ENCODE peak calls at places on chromosomes 5 and 9, in five cellular contexts. I is left lung, Z is cardiac muscle cell, S is AG09319, C is Caco-2. G is an unnamed sample.

GRCh38 chr5:75113354-75113753 is 61.0 kb upstream of the GCNT4 start:
- DNase-seq in S (no peak), I (no peak), Z (no peak), C (no peak), G (no peak)

GRCh38 chr5:173925449-173926071 is 37.4 kb downstream of the CPEB4 start:
- DNase-seq in S (peak), Z (peak), I (peak), C (no peak), G (no peak)

GRCh38 chr5:133265720-133266575 is 214.1 kb downstream of the HSPA4 start:
- DNase-seq in I (no peak), S (no peak), C (no peak), Z (no peak), G (no peak)

GRCh38 chr9:116055536-116055935 is 98.1 kb upstream of the PAPPA start:
- DNase-seq in C (no peak), I (no peak), S (no peak), Z (no peak), G (no peak)

GRCh38 chr5:42547894-42548293 is 124.7 kb downstream of the GHR start:
- DNase-seq in C (no peak), I (no peak), Z (no peak), S (no peak), G (no peak)

GRCh38 chr9:6944093-6944551 is 186.3 kb downstream of the KDM4C start:
- DNase-seq in Z (no peak), I (no peak), S (no peak), C (no peak), G (no peak)

GRCh38 chr9:89448821-89449220 is 49.1 kb downstream of the SEMA4D start:
- DNase-seq in I (no peak), C (no peak), Z (no peak), S (no peak), G (no peak)

GRCh38 chr9:91341258-91341746 is 20.4 kb downstream of the AUH start:
- DNase-seq in Z (no peak), C (no peak), S (no peak), I (no peak), G (no peak)

GRCh38 chr5:17727212-17727611 is 93.0 kb downstream of the TAF11L14 start:
- DNase-seq in I (no peak), Z (no peak), S (no peak), C (no peak), G (no peak)

GRCh38 chr9:84856181-84856632 is 186.7 kb downstream of the NTRK2 start:
- DNase-seq in Z (no peak), S (peak), I (no peak), C (no peak), G (no peak)

GRCh38 chr9:34862043-34862442 is 96.0 kb upstream of the PHF24 start:
- DNase-seq in S (no peak), I (no peak), C (no peak), Z (no peak), G (no peak)

GRCh38 chr5:179858241-179858585 is 404 bp downstream of the MRNIP start:
- DNase-seq in C (no peak), I (peak), Z (peak), S (no peak), G (peak)

GRCh38 chr9:129551393-129551973 is 69.4 kb downstream of the C9orf50 start:
- DNase-seq in S (no peak), I (no peak), Z (no peak), C (no peak), G (no peak)

GRCh38 chr5:56862909-56863308 is 46.5 kb upstream of the SETD9 start:
- DNase-seq in I (no peak), S (no peak), C (no peak), Z (no peak), G (no peak)

GRCh38 chr5:121974261-121974660 is 12.5 kb downstream of the SRFBP1 start:
- DNase-seq in I (no peak), S (no peak), C (no peak), Z (no peak), G (no peak)

GRCh38 chr9:73173526-73174411 is 22.1 kb downstream of the ANXA1 start:
- DNase-seq in I (no peak), C (no peak), Z (no peak), S (no peak), G (no peak)

GRCh38 chr5:171675511-171675910 is 110.1 kb upstream of the SMIM23 start:
- DNase-seq in I (no peak), S (no peak), Z (no peak), C (no peak), G (no peak)

GRCh38 chr5:32076699-32077695 is 97.1 kb downstream of the GOLPH3 start:
- DNase-seq in Z (peak), I (no peak), S (no peak), C (no peak), G (no peak)

GRCh38 chr9:136084191-136084944 is 10.7 kb downstream of the NACC2 start:
- DNase-seq in Z (no peak), S (no peak), I (peak), C (no peak), G (no peak)

GRCh38 chr5:7405277-7405676 is 9.3 kb downstream of the ADCY2 start:
- DNase-seq in S (no peak), Z (no peak), I (no peak), C (no peak), G (no peak)

GRCh38 chr5:59071755-59072549 is 489.1 kb downstream of the RAB3C start:
- DNase-seq in C (no peak), I (no peak), S (no peak), Z (no peak), G (no peak)

GRCh38 chr9:112086627-112087026 is 88.5 kb downstream of the SUSD1 start:
- DNase-seq in S (no peak), I (no peak), C (no peak), Z (no peak), G (no peak)

GRCh38 chr5:74261906-74262305 is 378.6 kb downstream of the ENC1 start:
- DNase-seq in C (no peak), S (no peak), Z (no peak), I (no peak), G (no peak)

GRCh38 chr5:128927644-128928043 is 37.6 kb upstream of the SLC27A6 start:
- DNase-seq in S (no peak), Z (no peak), C (no peak), I (no peak), G (no peak)

GRCh38 chr5:132663771-132664695 is 6.1 kb downstream of the IL13 start:
- DNase-seq in C (no peak), I (no peak), S (no peak), Z (no peak), G (no peak)

GRCh38 chr5:82074968-82075367 is 103.1 kb downstream of the ATG10 start:
- DNase-seq in Z (no peak), I (no peak), S (no peak), C (no peak), G (no peak)

GRCh38 chr5:78269088-78269703 is 25.3 kb downstream of the AP3B1 start:
- DNase-seq in S (no peak), C (no peak), Z (no peak), I (no peak), G (no peak)

GRCh38 chr9:83346655-83347393 is 191.4 kb downstream of the FRMD3 start:
- DNase-seq in C (no peak), S (no peak), Z (no peak), I (no peak), G (no peak)
- TF ChIP-seq CTCF in C (no peak), S (no peak), Z (no peak), I (no peak), G (no peak)

DNA sequence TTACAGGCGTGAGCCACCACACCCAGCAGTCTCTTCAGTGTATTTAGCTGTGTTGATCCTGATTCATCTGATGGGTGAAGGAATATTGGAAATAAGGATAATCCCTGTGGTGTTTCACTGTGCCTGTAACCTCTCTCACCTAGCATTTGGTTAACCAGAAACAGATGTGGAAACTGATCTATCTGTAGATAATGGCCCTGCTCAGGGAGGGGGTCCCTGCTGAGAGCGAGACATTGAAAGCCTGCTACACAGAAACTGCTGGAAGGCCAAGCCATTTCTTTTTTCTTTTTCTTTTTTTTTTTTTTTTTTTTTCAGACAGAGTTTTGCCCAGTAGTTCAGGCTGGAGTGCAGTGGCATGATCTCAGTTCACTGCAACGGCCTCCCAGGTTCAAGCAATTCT is 28.4 kb downstream of the QRFP start:
- DNase-seq in I (no peak), C (no peak), Z (no peak), S (no peak), G (no peak)
- TF ChIP-seq CTCF in I (no peak), C (no peak), Z (no peak), S (no peak), G (no peak)

GRCh38 chr9:96193356-96193755 is 108.6 kb downstream of the HSD17B3 start:
- DNase-seq in C (no peak), S (no peak), I (no peak), Z (no peak), G (no peak)
- TF ChIP-seq CTCF in C (no peak), S (no peak), I (no peak), Z (no peak), G (no peak)

GRCh38 chr5:138216799-138217198 is 3.7 kb upstream of the CDC23 start:
- DNase-seq in S (no peak), C (no peak), Z (no peak), I (no peak), G (no peak)

GRCh38 chr5:138210985-138211384 is 2.1 kb downstream of the CDC23 start:
- DNase-seq in Z (no peak), S (no peak), I (no peak), C (no peak), G (no peak)

GRCh38 chr5:138212828-138213160 is 329 bp downstream of the CDC23 start:
- DNase-seq in I (no peak), Z (no peak), C (peak), S (no peak), G (no peak)

DNA sequence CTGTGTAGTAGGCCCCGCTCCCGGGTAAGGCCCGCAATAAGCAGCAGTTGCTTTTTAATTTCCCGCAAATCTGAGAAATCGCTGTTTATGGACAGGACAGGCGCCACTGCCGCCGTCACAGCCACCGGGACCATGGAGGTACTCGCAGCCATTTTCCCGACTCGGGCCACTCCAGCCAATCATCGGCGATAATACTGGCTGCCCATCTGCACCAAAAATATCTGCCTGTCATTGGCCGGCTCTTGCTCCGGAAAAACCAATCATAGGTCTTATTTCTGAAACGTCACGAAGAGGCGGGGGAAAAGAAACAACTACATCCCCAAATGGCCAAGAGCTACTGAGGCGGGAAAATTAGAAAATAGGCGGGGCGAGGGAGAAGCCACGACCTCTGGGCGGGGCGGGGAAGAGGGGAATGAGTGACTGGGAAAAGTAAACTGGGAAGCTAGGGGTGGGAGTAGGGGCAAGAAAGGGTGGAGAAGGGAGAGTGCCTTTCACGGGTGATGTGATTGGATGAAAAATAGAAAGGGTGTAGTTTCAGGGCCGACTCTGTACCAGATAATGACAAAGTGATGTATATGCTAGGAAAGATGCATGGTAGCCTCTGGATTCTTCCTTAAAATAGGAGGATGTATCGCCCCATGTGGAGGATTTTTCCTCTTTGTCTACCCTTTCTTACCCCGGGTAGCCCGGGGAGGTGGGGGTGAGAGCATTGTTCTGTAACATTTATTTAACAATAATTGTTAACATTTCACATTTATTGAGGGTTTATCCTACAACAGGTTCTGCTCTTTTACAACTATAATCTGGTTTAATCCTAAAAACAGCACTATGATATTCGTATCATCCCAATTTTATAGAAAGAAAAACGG is at the start of gene CDC23:
- DNase-seq in C (peak), Z (peak), I (peak), S (peak), G (peak)
- TF ChIP-seq CTCF in C (no peak), Z (no peak), I (no peak), S (no peak), G (no peak)

DNA sequence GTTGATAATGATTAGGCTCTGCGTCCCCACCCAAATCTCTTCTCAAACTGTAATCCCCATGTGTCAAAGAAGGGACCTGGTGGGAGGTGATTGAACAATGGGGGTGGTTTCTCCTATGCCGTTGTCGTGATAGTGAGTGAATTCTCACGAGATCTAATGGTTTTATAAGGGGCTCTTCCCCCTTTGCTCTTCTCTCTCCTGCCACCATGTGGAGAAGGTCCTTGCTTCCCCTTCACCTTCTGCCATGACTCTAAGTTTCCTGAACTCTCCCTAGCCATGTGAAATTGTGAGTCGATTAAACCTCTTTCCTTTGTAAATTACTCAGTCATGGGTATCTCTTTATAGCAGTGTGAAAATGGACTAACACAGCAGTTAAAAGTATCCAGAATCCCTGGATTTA is 715.2 kb upstream of the DMAC1 start:
- DNase-seq in I (no peak), C (no peak), S (no peak), Z (no peak), G (no peak)
- TF ChIP-seq CTCF in I (no peak), C (no peak), S (no peak), Z (no peak), G (no peak)

DNA sequence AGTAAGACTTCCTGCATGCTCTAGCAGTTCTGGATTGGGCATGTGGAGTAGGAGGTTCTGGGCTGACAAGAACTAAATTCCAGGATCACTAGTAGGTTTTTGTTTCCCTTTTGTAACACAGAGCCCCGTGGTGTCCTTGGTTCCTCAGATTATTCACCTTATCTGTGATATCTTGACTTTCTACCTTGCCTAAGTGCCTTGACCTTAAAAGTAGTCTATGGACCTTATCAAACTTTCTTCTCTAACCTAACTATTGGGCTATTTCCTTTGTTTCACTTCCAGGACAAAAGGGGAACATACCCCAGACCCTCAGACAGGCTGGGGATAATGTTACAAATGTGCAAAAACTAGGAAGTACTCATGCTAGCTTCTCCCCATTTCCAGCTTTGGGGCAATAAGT is 595.3 kb downstream of the PSAT1 start:
- DNase-seq in C (no peak), S (no peak), Z (no peak), I (no peak), G (no peak)
- TF ChIP-seq CTCF in C (no peak), S (no peak), Z (no peak), I (no peak), G (no peak)